ENCODE peak calls at places on chromosomes 5 and 9, in nine cellular contexts. One of them, this sample, is unnamed. For H3K27me3, H3K4me1 and H3K9me3, the result is how much of the 10 kb centered on the place peaks cover.

GRCh38 chr5:148973455-148973854 is 89.4 kb downstream of the SH3TC2 start:
- DNase-seq in esophagus muscularis mucosa: no peak
- DNase-seq in effector memory CD4-positive, alpha-beta T cell: no peak
- DNase-seq in IMR-90: peak
- DNase-seq in upper lobe of right lung: no peak
- DNase-seq in keratinocyte: no peak
- DNase-seq in tibial artery: no peak
- DNase-seq in spleen: no peak
- DNase-seq in lower lobe of right lung: no peak
- DNase-seq in this sample: no peak

GRCh38 chr5:90898330-90899013 is 339.9 kb downstream of the ADGRV1 start:
- DNase-seq in esophagus muscularis mucosa: no peak
- DNase-seq in effector memory CD4-positive, alpha-beta T cell: no peak
- DNase-seq in IMR-90: peak
- DNase-seq in upper lobe of right lung: no peak
- DNase-seq in keratinocyte: no peak
- DNase-seq in tibial artery: no peak
- DNase-seq in spleen: no peak
- DNase-seq in lower lobe of right lung: no peak
- DNase-seq in this sample: no peak

GRCh38 chr9:81656004-81656403 is 33.3 kb downstream of the TLE1 start:
- DNase-seq in esophagus muscularis mucosa: no peak
- DNase-seq in effector memory CD4-positive, alpha-beta T cell: no peak
- DNase-seq in IMR-90: no peak
- DNase-seq in upper lobe of right lung: no peak
- DNase-seq in keratinocyte: no peak
- DNase-seq in tibial artery: no peak
- DNase-seq in spleen: peak
- DNase-seq in lower lobe of right lung: no peak
- DNase-seq in this sample: no peak

GRCh38 chr5:38768411-38769211 is 77.2 kb upstream of the OSMR start:
- DNase-seq in esophagus muscularis mucosa: no peak
- DNase-seq in effector memory CD4-positive, alpha-beta T cell: no peak
- DNase-seq in IMR-90: no peak
- DNase-seq in upper lobe of right lung: no peak
- DNase-seq in keratinocyte: no peak
- DNase-seq in tibial artery: no peak
- DNase-seq in spleen: no peak
- DNase-seq in lower lobe of right lung: no peak
- DNase-seq in this sample: no peak

GRCh38 chr5:37724395-37725125 is 115.3 kb downstream of the GDNF start:
- DNase-seq in esophagus muscularis mucosa: no peak
- DNase-seq in effector memory CD4-positive, alpha-beta T cell: no peak
- DNase-seq in IMR-90: no peak
- DNase-seq in upper lobe of right lung: no peak
- DNase-seq in keratinocyte: no peak
- DNase-seq in tibial artery: no peak
- DNase-seq in spleen: no peak
- DNase-seq in lower lobe of right lung: no peak
- DNase-seq in this sample: peak

GRCh38 chr9:134644715-134645606 is 3.4 kb downstream of the COL5A1 start:
- DNase-seq in esophagus muscularis mucosa: peak
- DNase-seq in effector memory CD4-positive, alpha-beta T cell: no peak
- DNase-seq in IMR-90: peak
- DNase-seq in upper lobe of right lung: no peak
- DNase-seq in keratinocyte: peak
- DNase-seq in tibial artery: peak
- DNase-seq in spleen: no peak
- DNase-seq in lower lobe of right lung: no peak
- DNase-seq in this sample: peak

GRCh38 chr5:19240150-19240549 is 747.9 kb downstream of the CDH18 start:
- DNase-seq in esophagus muscularis mucosa: no peak
- DNase-seq in effector memory CD4-positive, alpha-beta T cell: no peak
- DNase-seq in IMR-90: no peak
- DNase-seq in upper lobe of right lung: no peak
- DNase-seq in keratinocyte: no peak
- DNase-seq in tibial artery: no peak
- DNase-seq in spleen: no peak
- DNase-seq in lower lobe of right lung: no peak
- DNase-seq in this sample: no peak

GRCh38 chr5:76081811-76082783 is 1.1 kb upstream of the SV2C start:
- DNase-seq in esophagus muscularis mucosa: no peak
- DNase-seq in effector memory CD4-positive, alpha-beta T cell: no peak
- DNase-seq in IMR-90: no peak
- DNase-seq in upper lobe of right lung: peak
- DNase-seq in keratinocyte: no peak
- DNase-seq in tibial artery: no peak
- DNase-seq in spleen: peak
- DNase-seq in lower lobe of right lung: peak
- DNase-seq in this sample: no peak

GRCh38 chr9:105154723-105155191 is 89.7 kb upstream of the SLC44A1 start:
- DNase-seq in esophagus muscularis mucosa: no peak
- DNase-seq in effector memory CD4-positive, alpha-beta T cell: no peak
- DNase-seq in IMR-90: peak
- DNase-seq in upper lobe of right lung: no peak
- DNase-seq in keratinocyte: no peak
- DNase-seq in tibial artery: no peak
- DNase-seq in spleen: no peak
- DNase-seq in lower lobe of right lung: no peak
- DNase-seq in this sample: no peak

GRCh38 chr9:127252405-127253093 is 12.0 kb upstream of the GARNL3 start:
- DNase-seq in esophagus muscularis mucosa: no peak
- DNase-seq in effector memory CD4-positive, alpha-beta T cell: no peak
- DNase-seq in IMR-90: peak
- DNase-seq in upper lobe of right lung: no peak
- DNase-seq in keratinocyte: no peak
- DNase-seq in tibial artery: no peak
- DNase-seq in spleen: no peak
- DNase-seq in lower lobe of right lung: no peak
- DNase-seq in this sample: no peak

GRCh38 chr5:118095100-118095499 is 893.2 kb downstream of the DTWD2 start:
- DNase-seq in esophagus muscularis mucosa: no peak
- DNase-seq in effector memory CD4-positive, alpha-beta T cell: no peak
- DNase-seq in IMR-90: no peak
- DNase-seq in upper lobe of right lung: no peak
- DNase-seq in keratinocyte: no peak
- DNase-seq in tibial artery: no peak
- DNase-seq in spleen: no peak
- DNase-seq in lower lobe of right lung: no peak
- DNase-seq in this sample: no peak

GRCh38 chr5:169012471-169012870 is 288.5 kb downstream of the SLIT3 start:
- DNase-seq in esophagus muscularis mucosa: no peak
- DNase-seq in effector memory CD4-positive, alpha-beta T cell: no peak
- DNase-seq in IMR-90: no peak
- DNase-seq in upper lobe of right lung: no peak
- DNase-seq in keratinocyte: no peak
- DNase-seq in tibial artery: no peak
- DNase-seq in spleen: no peak
- DNase-seq in lower lobe of right lung: no peak
- DNase-seq in this sample: no peak

GRCh38 chr5:169011009-169011408 is 289.9 kb downstream of the SLIT3 start:
- DNase-seq in esophagus muscularis mucosa: no peak
- DNase-seq in effector memory CD4-positive, alpha-beta T cell: no peak
- DNase-seq in IMR-90: no peak
- DNase-seq in upper lobe of right lung: no peak
- DNase-seq in keratinocyte: no peak
- DNase-seq in tibial artery: no peak
- DNase-seq in spleen: no peak
- DNase-seq in lower lobe of right lung: no peak
- DNase-seq in this sample: no peak

GRCh38 chr5:169013208-169013728 is 287.7 kb downstream of the SLIT3 start:
- DNase-seq in esophagus muscularis mucosa: no peak
- DNase-seq in effector memory CD4-positive, alpha-beta T cell: no peak
- DNase-seq in IMR-90: no peak
- DNase-seq in upper lobe of right lung: no peak
- DNase-seq in keratinocyte: no peak
- DNase-seq in tibial artery: no peak
- DNase-seq in spleen: no peak
- DNase-seq in lower lobe of right lung: no peak
- DNase-seq in this sample: no peak

GRCh38 chr5:169009171-169009570 is 291.8 kb downstream of the SLIT3 start:
- DNase-seq in esophagus muscularis mucosa: no peak
- DNase-seq in effector memory CD4-positive, alpha-beta T cell: no peak
- DNase-seq in IMR-90: no peak
- DNase-seq in upper lobe of right lung: no peak
- DNase-seq in keratinocyte: no peak
- DNase-seq in tibial artery: no peak
- DNase-seq in spleen: no peak
- DNase-seq in lower lobe of right lung: no peak
- DNase-seq in this sample: no peak

GRCh38 chr5:169013846-169014245 is 287.1 kb downstream of the SLIT3 start:
- DNase-seq in esophagus muscularis mucosa: no peak
- DNase-seq in effector memory CD4-positive, alpha-beta T cell: no peak
- DNase-seq in IMR-90: no peak
- DNase-seq in upper lobe of right lung: no peak
- DNase-seq in keratinocyte: no peak
- DNase-seq in tibial artery: no peak
- DNase-seq in spleen: no peak
- DNase-seq in lower lobe of right lung: no peak
- DNase-seq in this sample: no peak
- H3K27me3 ChIP-seq in esophagus muscularis mucosa: under half
- H3K27me3 ChIP-seq in effector memory CD4-positive, alpha-beta T cell: under half
- H3K27me3 ChIP-seq in IMR-90: under half
- H3K27me3 ChIP-seq in upper lobe of right lung: under half
- H3K27me3 ChIP-seq in keratinocyte: under half
- H3K27me3 ChIP-seq in tibial artery: under half
- H3K27me3 ChIP-seq in spleen: under half
- H3K27me3 ChIP-seq in lower lobe of right lung: under half
- H3K27me3 ChIP-seq in this sample: under half

GRCh38 chr9:35520404-35520790 is 30.5 kb downstream of the RUSC2 start:
- DNase-seq in esophagus muscularis mucosa: no peak
- DNase-seq in effector memory CD4-positive, alpha-beta T cell: no peak
- DNase-seq in IMR-90: peak
- DNase-seq in upper lobe of right lung: no peak
- DNase-seq in keratinocyte: no peak
- DNase-seq in tibial artery: no peak
- DNase-seq in spleen: no peak
- DNase-seq in lower lobe of right lung: no peak
- DNase-seq in this sample: no peak
- H3K4me1 ChIP-seq in esophagus muscularis mucosa: half or more
- H3K4me1 ChIP-seq in effector memory CD4-positive, alpha-beta T cell: under half
- H3K4me1 ChIP-seq in IMR-90: under half
- H3K4me1 ChIP-seq in upper lobe of right lung: half or more
- H3K4me1 ChIP-seq in keratinocyte: half or more
- H3K4me1 ChIP-seq in tibial artery: half or more
- H3K4me1 ChIP-seq in spleen: under half
- H3K4me1 ChIP-seq in lower lobe of right lung: half or more
- H3K4me1 ChIP-seq in this sample: half or more

GRCh38 chr9:135650408-135650807 is 11.1 kb upstream of the GLT6D1 start:
- DNase-seq in esophagus muscularis mucosa: peak
- DNase-seq in effector memory CD4-positive, alpha-beta T cell: no peak
- DNase-seq in IMR-90: no peak
- DNase-seq in upper lobe of right lung: no peak
- DNase-seq in keratinocyte: no peak
- DNase-seq in tibial artery: no peak
- DNase-seq in spleen: no peak
- DNase-seq in lower lobe of right lung: no peak
- DNase-seq in this sample: no peak

GRCh38 chr9:135648494-135649410 is 9.4 kb upstream of the GLT6D1 start:
- DNase-seq in esophagus muscularis mucosa: peak
- DNase-seq in effector memory CD4-positive, alpha-beta T cell: no peak
- DNase-seq in IMR-90: no peak
- DNase-seq in upper lobe of right lung: no peak
- DNase-seq in keratinocyte: no peak
- DNase-seq in tibial artery: no peak
- DNase-seq in spleen: no peak
- DNase-seq in lower lobe of right lung: no peak
- DNase-seq in this sample: no peak

GRCh38 chr9:135649508-135649907 is 10.2 kb upstream of the GLT6D1 start:
- DNase-seq in esophagus muscularis mucosa: no peak
- DNase-seq in effector memory CD4-positive, alpha-beta T cell: no peak
- DNase-seq in IMR-90: no peak
- DNase-seq in upper lobe of right lung: no peak
- DNase-seq in keratinocyte: no peak
- DNase-seq in tibial artery: no peak
- DNase-seq in spleen: no peak
- DNase-seq in lower lobe of right lung: no peak
- DNase-seq in this sample: no peak

GRCh38 chr9:135644631-135645218 is 5.4 kb upstream of the GLT6D1 start:
- DNase-seq in esophagus muscularis mucosa: peak
- DNase-seq in effector memory CD4-positive, alpha-beta T cell: no peak
- DNase-seq in IMR-90: no peak
- DNase-seq in upper lobe of right lung: no peak
- DNase-seq in keratinocyte: no peak
- DNase-seq in tibial artery: no peak
- DNase-seq in spleen: no peak
- DNase-seq in lower lobe of right lung: no peak
- DNase-seq in this sample: no peak

DNA sequence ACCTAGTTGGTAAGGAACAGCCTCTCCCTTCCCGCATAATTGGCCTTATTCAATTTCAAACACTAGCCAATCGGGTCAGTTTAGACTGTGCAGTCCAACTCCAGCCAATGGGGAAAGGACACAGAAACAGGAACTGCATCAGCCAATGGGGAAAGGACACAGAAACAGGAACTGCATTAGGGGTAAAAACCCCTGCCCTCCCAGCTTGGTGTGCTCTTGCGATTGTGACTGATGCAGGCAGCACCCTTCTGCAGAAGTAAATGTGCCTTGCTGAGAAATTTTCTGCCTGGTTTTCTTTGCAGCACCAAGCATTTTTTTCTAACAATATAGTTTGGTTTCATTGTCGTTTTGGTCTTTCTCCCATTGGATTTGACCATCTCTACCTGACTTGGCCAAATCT is 8.6 kb upstream of the GLT6D1 start:
- DNase-seq in esophagus muscularis mucosa: peak
- DNase-seq in effector memory CD4-positive, alpha-beta T cell: no peak
- DNase-seq in IMR-90: no peak
- DNase-seq in upper lobe of right lung: no peak
- DNase-seq in keratinocyte: no peak
- DNase-seq in tibial artery: no peak
- DNase-seq in spleen: no peak
- DNase-seq in lower lobe of right lung: no peak
- DNase-seq in this sample: no peak
- H3K9me3 ChIP-seq in esophagus muscularis mucosa: half or more
- H3K9me3 ChIP-seq in effector memory CD4-positive, alpha-beta T cell: under half
- H3K9me3 ChIP-seq in IMR-90: under half
- H3K9me3 ChIP-seq in upper lobe of right lung: under half
- H3K9me3 ChIP-seq in keratinocyte: under half
- H3K9me3 ChIP-seq in tibial artery: under half
- H3K9me3 ChIP-seq in spleen: half or more
- H3K9me3 ChIP-seq in lower lobe of right lung: under half
- H3K9me3 ChIP-seq in this sample: under half

DNA sequence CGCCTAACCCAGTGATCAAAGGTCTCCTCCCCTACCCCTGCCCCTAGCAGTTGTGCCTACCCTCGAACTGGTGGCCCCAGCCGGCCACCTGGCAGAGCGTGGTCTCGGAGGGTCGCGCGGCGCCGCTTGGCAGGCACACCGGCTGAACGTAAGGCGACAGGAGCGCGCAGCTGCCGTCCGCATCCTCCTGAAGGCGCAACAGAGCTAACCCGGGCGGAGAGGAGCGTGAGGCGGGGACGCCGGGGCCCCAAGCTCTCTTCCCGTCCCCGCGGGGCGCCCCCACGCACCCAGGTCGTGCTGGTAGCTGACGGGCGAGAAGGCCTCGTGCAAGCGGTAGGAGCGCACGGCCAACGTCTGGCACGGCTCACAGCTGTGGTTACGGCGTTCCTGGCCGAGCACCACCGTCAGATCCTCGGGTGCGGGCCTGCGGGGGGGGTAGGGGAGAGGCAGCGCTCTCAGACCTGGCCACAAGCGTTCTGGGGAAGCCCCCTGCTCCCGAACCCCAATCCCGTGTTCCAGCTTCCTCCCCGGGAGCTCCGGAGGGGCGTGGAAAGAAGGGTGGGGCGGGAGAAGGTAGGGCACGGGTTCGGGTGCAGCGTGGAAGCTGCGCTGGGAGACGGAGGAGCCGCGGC is 2.8 kb upstream of the PFN3 start:
- DNase-seq in esophagus muscularis mucosa: no peak
- DNase-seq in effector memory CD4-positive, alpha-beta T cell: peak
- DNase-seq in IMR-90: peak
- DNase-seq in upper lobe of right lung: no peak
- DNase-seq in keratinocyte: no peak
- DNase-seq in tibial artery: no peak
- DNase-seq in spleen: peak
- DNase-seq in lower lobe of right lung: no peak
- DNase-seq in this sample: no peak
- H3K27me3 ChIP-seq in esophagus muscularis mucosa: half or more
- H3K27me3 ChIP-seq in effector memory CD4-positive, alpha-beta T cell: under half
- H3K27me3 ChIP-seq in IMR-90: half or more
- H3K27me3 ChIP-seq in upper lobe of right lung: half or more
- H3K27me3 ChIP-seq in keratinocyte: under half
- H3K27me3 ChIP-seq in tibial artery: half or more
- H3K27me3 ChIP-seq in spleen: under half
- H3K27me3 ChIP-seq in lower lobe of right lung: half or more
- H3K27me3 ChIP-seq in this sample: half or more